ENCODE peak calls at places on chromosomes 12 and 14, in nine cellular contexts. One of them, this sample, is unnamed.

GRCh38 chr12:116818341-116818856 is 62.8 kb downstream of the HRK start:
- DNase-seq in T follicular helper cell: no peak
- DNase-seq in NB4: peak
- DNase-seq in effector memory CD4-positive, alpha-beta T cell: no peak
- DNase-seq in iris pigment epithelial cell: no peak
- DNase-seq in T-helper 2 cell: no peak
- DNase-seq in effector CD4-positive, alpha-beta T cell: no peak
- DNase-seq in NCI-H1092 treated with DMSO at 0.1 percent for 48 hours: no peak
- DNase-seq in COR-L47: no peak
- DNase-seq in this sample: no peak

GRCh38 chr12:20549115-20549719 is 145.9 kb upstream of the SLCO1C1 start:
- DNase-seq in T follicular helper cell: no peak
- DNase-seq in NB4: peak
- DNase-seq in effector memory CD4-positive, alpha-beta T cell: no peak
- DNase-seq in iris pigment epithelial cell: peak
- DNase-seq in T-helper 2 cell: no peak
- DNase-seq in effector CD4-positive, alpha-beta T cell: no peak
- DNase-seq in NCI-H1092 treated with DMSO at 0.1 percent for 48 hours: no peak
- DNase-seq in COR-L47: no peak
- DNase-seq in this sample: no peak

GRCh38 chr14:46672128-46672527 is 20.5 kb upstream of the RPL10L start:
- DNase-seq in T follicular helper cell: no peak
- DNase-seq in NB4: no peak
- DNase-seq in effector memory CD4-positive, alpha-beta T cell: no peak
- DNase-seq in iris pigment epithelial cell: no peak
- DNase-seq in T-helper 2 cell: no peak
- DNase-seq in effector CD4-positive, alpha-beta T cell: no peak
- DNase-seq in NCI-H1092 treated with DMSO at 0.1 percent for 48 hours: no peak
- DNase-seq in COR-L47: no peak
- DNase-seq in this sample: no peak

GRCh38 chr12:118055144-118055557 is 5.8 kb downstream of the WSB2 start:
- DNase-seq in T follicular helper cell: peak
- DNase-seq in NB4: peak
- DNase-seq in effector memory CD4-positive, alpha-beta T cell: peak
- DNase-seq in iris pigment epithelial cell: peak
- DNase-seq in T-helper 2 cell: peak
- DNase-seq in effector CD4-positive, alpha-beta T cell: peak
- DNase-seq in NCI-H1092 treated with DMSO at 0.1 percent for 48 hours: no peak
- DNase-seq in COR-L47: peak
- DNase-seq in this sample: no peak

GRCh38 chr12:52741378-52742195 is 35.6 kb downstream of the KRT76 start:
- DNase-seq in T follicular helper cell: peak
- DNase-seq in NB4: peak
- DNase-seq in effector memory CD4-positive, alpha-beta T cell: no peak
- DNase-seq in iris pigment epithelial cell: peak
- DNase-seq in T-helper 2 cell: peak
- DNase-seq in effector CD4-positive, alpha-beta T cell: peak
- DNase-seq in NCI-H1092 treated with DMSO at 0.1 percent for 48 hours: no peak
- DNase-seq in COR-L47: no peak
- DNase-seq in this sample: peak

GRCh38 chr12:122200541-122201175 is 2.9 kb upstream of the B3GNT4 start:
- DNase-seq in T follicular helper cell: no peak
- DNase-seq in NB4: no peak
- DNase-seq in effector memory CD4-positive, alpha-beta T cell: no peak
- DNase-seq in iris pigment epithelial cell: no peak
- DNase-seq in T-helper 2 cell: no peak
- DNase-seq in effector CD4-positive, alpha-beta T cell: no peak
- DNase-seq in NCI-H1092 treated with DMSO at 0.1 percent for 48 hours: no peak
- DNase-seq in COR-L47: no peak
- DNase-seq in this sample: no peak

GRCh38 chr12:113831486-113831885 is 134.6 kb downstream of the RBM19 start:
- DNase-seq in T follicular helper cell: no peak
- DNase-seq in NB4: no peak
- DNase-seq in effector memory CD4-positive, alpha-beta T cell: no peak
- DNase-seq in iris pigment epithelial cell: no peak
- DNase-seq in T-helper 2 cell: no peak
- DNase-seq in effector CD4-positive, alpha-beta T cell: no peak
- DNase-seq in NCI-H1092 treated with DMSO at 0.1 percent for 48 hours: peak
- DNase-seq in COR-L47: no peak
- DNase-seq in this sample: no peak

GRCh38 chr12:70910666-70911065 is 9.9 kb downstream of the PTPRR start:
- DNase-seq in T follicular helper cell: no peak
- DNase-seq in NB4: no peak
- DNase-seq in effector memory CD4-positive, alpha-beta T cell: no peak
- DNase-seq in iris pigment epithelial cell: no peak
- DNase-seq in T-helper 2 cell: no peak
- DNase-seq in effector CD4-positive, alpha-beta T cell: no peak
- DNase-seq in NCI-H1092 treated with DMSO at 0.1 percent for 48 hours: no peak
- DNase-seq in COR-L47: no peak
- DNase-seq in this sample: no peak

GRCh38 chr12:121582583-121583333 is 1.9 kb upstream of the KDM2B start:
- DNase-seq in T follicular helper cell: no peak
- DNase-seq in NB4: peak
- DNase-seq in effector memory CD4-positive, alpha-beta T cell: no peak
- DNase-seq in iris pigment epithelial cell: no peak
- DNase-seq in T-helper 2 cell: no peak
- DNase-seq in effector CD4-positive, alpha-beta T cell: no peak
- DNase-seq in NCI-H1092 treated with DMSO at 0.1 percent for 48 hours: no peak
- DNase-seq in COR-L47: no peak
- DNase-seq in this sample: no peak